ENCODE peak calls at places on chromosomes 1 and 21, in seven cellular contexts. I is HCT116, V is A673, U is tibial nerve, K is heart right ventricle, H is osteoblast, S is SK-N-SH. P is an unnamed sample.

GRCh38 chr1:54981466-54981865 is 1.0 kb downstream of the TMEM61 start:
- DNase-seq in V (no peak), S (no peak), U (no peak), H (no peak), K (no peak), I (no peak), P (no peak)

GRCh38 chr1:204591473-204592090 is 75.4 kb downstream of the MDM4 start:
- DNase-seq in K (no peak), U (no peak), V (no peak), I (no peak), H (peak), S (no peak), P (no peak)

GRCh38 chr1:8448906-8449661 is 131.2 kb downstream of the SLC45A1 start:
- DNase-seq in S (no peak), K (peak), U (no peak), V (no peak), H (peak), I (no peak), P (no peak)

GRCh38 chr1:41791667-41792484 is 126.8 kb downstream of the HIVEP3 start:
- DNase-seq in H (no peak), I (no peak), V (no peak), U (no peak), K (no peak), S (no peak), P (no peak)

GRCh38 chr1:103459385-103459784 is 66.1 kb upstream of the RNPC3 start:
- DNase-seq in H (peak), V (no peak), S (no peak), I (no peak), K (no peak), U (peak), P (no peak)

GRCh38 chr1:168298446-168298845 is 17.8 kb downstream of the TBX19 start:
- DNase-seq in I (no peak), V (no peak), H (no peak), U (no peak), S (no peak), K (no peak), P (no peak)

GRCh38 chr1:41493626-41494350 is 9.3 kb upstream of the EDN2 start:
- DNase-seq in K (no peak), S (no peak), V (no peak), U (no peak), H (no peak), I (no peak), P (no peak)

GRCh38 chr1:67896826-67897225 is 63.6 kb upstream of the GNG12 start:
- DNase-seq in V (no peak), S (no peak), H (no peak), U (no peak), I (no peak), K (no peak), P (no peak)

GRCh38 chr21:42321845-42322244 is 6.6 kb upstream of the TFF3 start:
- DNase-seq in I (no peak), S (no peak), H (peak), K (no peak), V (no peak), U (no peak), P (no peak)

GRCh38 chr1:162906485-162906884 is 45.5 kb upstream of the CCDC190 start:
- DNase-seq in U (no peak), S (no peak), I (no peak), H (no peak), V (no peak), K (no peak), P (no peak)

GRCh38 chr1:239914827-239915231 is 176.9 kb upstream of the FMN2 start:
- DNase-seq in I (no peak), U (no peak), K (no peak), S (no peak), H (peak), V (no peak), P (no peak)

GRCh38 chr1:80155371-80155770 is 1148.8 kb upstream of the ADGRL4 start:
- DNase-seq in I (peak), U (no peak), S (no peak), V (no peak), K (no peak), H (no peak), P (no peak)

GRCh38 chr1:8763888-8764287 is 53.6 kb downstream of the RERE start:
- DNase-seq in V (peak), I (no peak), K (peak), U (no peak), S (no peak), H (no peak), P (no peak)

GRCh38 chr21:16071082-16071481 is 341.3 kb downstream of the USP25 start:
- DNase-seq in K (no peak), I (no peak), U (no peak), H (no peak), S (peak), V (peak), P (peak)

GRCh38 chr1:204359474-204360255 is at the start of gene PLEKHA6:
- DNase-seq in H (peak), K (peak), V (peak), U (no peak), S (peak), I (no peak), P (peak)

GRCh38 chr1:24385160-24385939 is 28.2 kb downstream of the STPG1 start:
- DNase-seq in V (peak), H (no peak), S (no peak), K (no peak), I (no peak), U (no peak), P (no peak)

GRCh38 chr1:228876187-228876586 is 140.9 kb downstream of the RHOU start:
- DNase-seq in K (no peak), H (peak), V (no peak), I (no peak), U (no peak), S (no peak), P (no peak)

GRCh38 chr1:113536182-113536780 is 146.0 kb downstream of the MAGI3 start:
- DNase-seq in V (peak), S (no peak), I (no peak), H (no peak), U (no peak), K (no peak), P (no peak)

GRCh38 chr1:40531381-40532061 is at the start of gene ZNF684:
- DNase-seq in H (peak), S (peak), V (peak), K (peak), U (peak), I (peak), P (peak)

GRCh38 chr1:68117416-68117815 is 67.0 kb upstream of the DIRAS3 start:
- DNase-seq in K (no peak), U (peak), S (no peak), V (no peak), H (no peak), I (no peak), P (no peak)

GRCh38 chr1:39639333-39640130 is at the start of gene HEYL:
- DNase-seq in I (peak), H (peak), S (no peak), V (peak), K (peak), U (peak), P (no peak)

GRCh38 chr1:12161662-12162458 is 4.9 kb upstream of the TNFRSF1B start:
- DNase-seq in K (peak), H (peak), V (peak), S (no peak), U (peak), I (peak), P (peak)

GRCh38 chr1:205588691-205589445 is 42.9 kb downstream of the ELK4 start:
- DNase-seq in H (peak), K (no peak), V (peak), U (no peak), S (no peak), I (no peak), P (peak)

GRCh38 chr1:53365405-53366063 is 37.7 kb upstream of the LRP8 start:
- DNase-seq in K (no peak), I (no peak), H (no peak), V (no peak), U (no peak), S (no peak), P (peak)

GRCh38 chr1:19988269-19989006 is 9.0 kb upstream of the PLA2G2A start:
- DNase-seq in S (no peak), K (no peak), V (no peak), H (no peak), I (no peak), U (no peak), P (no peak)

GRCh38 chr1:113534130-113534817 is 144.0 kb downstream of the MAGI3 start:
- DNase-seq in S (no peak), I (no peak), U (no peak), K (no peak), V (peak), H (peak), P (no peak)

GRCh38 chr1:107057197-107058133 is 991 bp downstream of the PRMT6 start:
- DNase-seq in K (peak), U (peak), V (peak), H (peak), S (peak), I (no peak), P (peak)

GRCh38 chr1:225998560-225999226 is 450 bp downstream of the SDE2 start:
- DNase-seq in H (peak), U (no peak), S (no peak), I (no peak), K (no peak), V (no peak), P (no peak)

GRCh38 chr1:31263408-31263807 is 23.7 kb upstream of the NKAIN1 start:
- DNase-seq in I (no peak), V (no peak), H (no peak), S (no peak), K (no peak), U (no peak), P (no peak)

GRCh38 chr1:31259746-31260145 is 20.1 kb upstream of the NKAIN1 start:
- DNase-seq in V (no peak), S (no peak), U (no peak), I (no peak), H (no peak), K (no peak), P (peak)

GRCh38 chr1:31261916-31262315 is 22.2 kb upstream of the NKAIN1 start:
- DNase-seq in U (no peak), H (no peak), S (no peak), V (no peak), K (no peak), I (no peak), P (no peak)

GRCh38 chr1:31257213-31257612 is 17.5 kb upstream of the NKAIN1 start:
- DNase-seq in U (no peak), S (no peak), V (no peak), I (no peak), H (no peak), K (no peak), P (no peak)

GRCh38 chr1:31258581-31258980 is 18.9 kb upstream of the NKAIN1 start:
- DNase-seq in I (no peak), V (no peak), S (no peak), U (no peak), K (no peak), H (no peak), P (no peak)
- TF ChIP-seq CTCF in I (no peak), V (no peak), S (no peak), U (no peak), K (no peak), H (no peak), P (no peak)

DNA sequence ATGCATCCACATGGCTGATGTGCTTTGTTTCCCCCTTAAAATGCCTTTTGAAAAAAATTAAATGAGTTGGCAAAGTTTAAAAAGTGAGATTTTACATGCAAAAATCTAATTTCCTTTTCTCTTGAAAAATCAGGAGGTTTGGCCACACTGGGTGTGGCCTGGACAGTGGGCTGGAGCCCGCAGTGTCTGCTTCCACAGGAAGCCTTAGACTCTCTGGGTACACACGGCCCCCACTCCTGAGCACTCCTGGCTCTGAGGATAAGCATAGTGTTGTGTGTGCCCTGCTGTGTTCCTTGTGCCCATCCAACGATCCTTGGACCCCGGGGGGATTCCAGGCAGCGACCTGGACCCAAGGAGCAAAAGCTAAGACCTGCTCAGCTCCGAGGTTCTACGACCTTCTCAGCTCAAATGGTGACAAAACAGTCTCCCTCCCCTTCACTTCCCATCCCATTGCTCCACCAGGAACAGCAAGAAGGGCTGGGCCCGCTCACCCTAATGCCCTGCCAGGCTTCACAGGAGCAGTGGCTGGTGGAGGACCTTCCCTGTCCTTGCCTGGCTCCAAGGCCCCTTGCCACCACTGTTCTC is 395.6 kb downstream of the PTPRU start:
- DNase-seq in U (no peak), I (no peak), H (no peak), K (no peak), S (no peak), V (no peak), P (no peak)
- H3K27ac ChIP-seq in U (no peak), I (no peak), H (no peak), K (no peak), S (no peak), V (no peak), P (no peak)

GRCh38 chr1:16006552-16007485 is 2.8 kb downstream of the SRARP start:
- DNase-seq in S (no peak), K (no peak), V (peak), I (peak), H (peak), U (no peak), P (no peak)
- TF ChIP-seq CTCF in S (peak), K (no peak), V (peak), I (peak), H (peak), U (no peak), P (no peak)

GRCh38 chr1:154609398-154610380 is 1.7 kb upstream of the ADAR start:
- DNase-seq in S (no peak), H (no peak), K (no peak), I (peak), U (no peak), V (peak), P (no peak)

GRCh38 chr1:154607748-154608521 is at the start of gene ADAR:
- DNase-seq in U (peak), H (peak), K (peak), S (peak), V (peak), I (peak), P (peak)

GRCh38 chr1:154614247-154614646 is 6.3 kb upstream of the ADAR start:
- DNase-seq in I (no peak), K (no peak), S (peak), U (no peak), H (no peak), V (no peak), P (no peak)

GRCh38 chr1:154608522-154609294 is 722 bp upstream of the ADAR start:
- DNase-seq in U (peak), V (peak), H (peak), I (no peak), K (peak), S (peak), P (peak)

DNA sequence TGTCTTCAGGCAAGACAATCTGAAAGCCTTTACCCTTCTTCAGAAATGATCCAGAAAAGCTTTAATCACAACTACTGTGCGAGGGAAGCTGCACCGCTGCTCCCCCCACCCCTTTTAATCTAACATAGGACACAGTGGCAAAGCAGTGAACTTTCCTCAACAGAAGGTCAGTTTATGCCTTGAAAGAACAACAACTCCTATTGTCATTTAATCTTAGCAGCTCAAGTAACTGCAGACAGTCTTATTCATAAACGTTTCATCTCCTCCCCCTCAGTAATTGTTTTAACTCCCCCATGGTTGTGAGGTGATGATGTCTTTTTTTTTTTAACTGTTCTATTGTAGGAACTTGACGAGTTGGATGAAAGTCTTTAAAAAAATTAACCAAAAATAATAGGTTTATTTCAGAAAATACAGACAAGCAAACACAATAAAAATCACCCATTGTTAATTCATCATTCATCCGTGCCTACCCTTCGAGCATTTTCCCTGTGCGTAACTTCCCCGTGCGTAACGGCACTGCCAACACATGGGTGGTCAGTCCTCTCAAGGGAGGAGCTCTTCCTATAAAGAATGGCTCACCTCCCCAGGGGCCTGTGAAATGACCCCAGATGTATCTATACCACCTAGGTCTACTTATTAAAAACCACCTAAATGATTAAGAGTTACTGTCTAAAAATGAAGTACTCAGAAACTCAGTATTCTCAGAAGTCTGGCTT is 3.3 kb upstream of the ADAR start:
- DNase-seq in H (no peak), S (no peak), K (no peak), U (no peak), V (no peak), I (no peak), P (no peak)
- H3K27ac ChIP-seq in H (no peak), S (no peak), K (no peak), U (peak), V (peak), I (no peak), P (peak)

GRCh38 chr1:88736633-88737248 is 52.7 kb downstream of the PKN2 start:
- DNase-seq in H (peak), K (no peak), S (no peak), I (peak), V (peak), U (no peak), P (no peak)
- TF ChIP-seq CTCF in H (peak), K (peak), S (peak), I (peak), V (peak), U (peak), P (no peak)

GRCh38 chr1:7300893-7301292 is 470.2 kb upstream of the VAMP3 start:
- DNase-seq in S (no peak), H (peak), K (no peak), U (no peak), I (peak), V (peak), P (no peak)
- H3K27ac ChIP-seq in S (peak), H (peak), K (no peak), U (no peak), I (peak), V (no peak), P (no peak)

GRCh38 chr1:93448292-93448982 is 519 bp downstream of the FNBP1L start:
- DNase-seq in U (no peak), S (peak), V (peak), K (peak), H (peak), I (no peak), P (no peak)
- TF ChIP-seq CTCF in U (no peak), S (peak), V (no peak), K (no peak), H (no peak), I (no peak), P (no peak)

DNA sequence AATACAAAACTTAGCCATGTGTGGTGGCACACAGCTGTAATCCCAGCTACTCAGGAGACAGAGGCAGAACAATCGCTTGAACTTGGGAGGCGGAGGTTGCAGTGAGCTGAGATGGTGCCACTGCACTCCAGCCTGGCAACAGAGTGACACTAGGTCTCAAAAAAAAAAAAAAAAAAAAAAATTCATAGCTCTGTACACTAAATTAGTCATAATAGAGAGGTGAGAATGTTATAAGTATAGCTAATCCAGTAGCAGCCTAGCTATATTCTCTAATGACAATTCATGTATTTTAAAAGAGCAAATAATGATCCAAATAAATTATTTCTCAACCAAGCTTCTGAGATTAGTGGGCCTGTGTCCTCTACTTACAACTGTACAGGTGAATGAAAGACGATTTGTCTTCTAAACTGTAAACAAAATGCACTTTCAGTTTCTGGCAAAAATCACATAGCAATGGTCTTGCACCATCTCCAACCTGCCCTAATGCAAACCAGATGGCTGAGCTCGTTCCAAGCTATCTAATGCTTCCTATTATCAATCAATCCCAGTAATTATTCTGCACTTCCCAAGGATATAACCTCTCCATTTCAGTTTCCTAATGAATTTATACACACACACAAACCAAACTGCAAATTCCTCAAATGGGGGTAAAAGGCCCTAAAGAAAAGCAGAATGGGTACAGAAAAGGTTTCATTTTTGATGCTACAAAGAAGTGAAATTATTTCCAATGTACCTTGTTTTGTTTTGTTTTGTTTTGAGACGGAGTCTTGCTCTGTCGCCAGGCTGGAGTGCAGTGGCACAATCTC is 56.5 kb downstream of the GATAD2B start:
- DNase-seq in I (no peak), K (no peak), S (peak), H (no peak), V (peak), U (peak), P (no peak)
- H3K27ac ChIP-seq in I (no peak), K (no peak), S (peak), H (no peak), V (peak), U (no peak), P (no peak)